ENCODE peak calls at places on chromosomes 4 and X, in seven cellular contexts. H is pons; R is ecto neural progenitor cell; F is Ammon's horn; Q is NCI-H82; V is effector memory CD4-positive, alpha-beta T cell; O is foreskin fibroblast. K is an unnamed sample.
A peak's percentile ranks its signal among the peaks of the same experiment; 100 is the strongest.

GRCh38 chr4:86977621-86978184 is 42.9 kb downstream of the AFF1 start:
- DNase-seq in H (no peak), R (no peak), F (peak; percentile 51), Q (no peak), V (no peak), O (peak; percentile 80), K (no peak)

GRCh38 chrX:148380614-148381561 is 119.5 kb upstream of the AFF2 start:
- DNase-seq in H (peak; percentile 28), R (no peak), F (no peak), Q (no peak), V (no peak), O (no peak), K (no peak)

GRCh38 chrX:152072236-152072635 is 66.1 kb downstream of the MAGEA10 start:
- DNase-seq in H (no peak), R (no peak), F (no peak), Q (no peak), V (no peak), O (peak; percentile 7), K (no peak)

GRCh38 chr4:138572007-138572406 is 329.9 kb upstream of the SLC7A11 start:
- DNase-seq in H (no peak), R (no peak), F (no peak), Q (no peak), V (no peak), O (no peak), K (no peak)

GRCh38 chr4:80072607-80073361 is at the start of gene ANTXR2:
- DNase-seq in H (peak; percentile 40), R (peak; percentile 91), F (peak; percentile 75), Q (peak; percentile 82), V (peak; percentile 56), O (peak; percentile 98), K (peak; percentile 36)

GRCh38 chrX:50103866-50104566 is 96.8 kb downstream of the AKAP4 start:
- DNase-seq in H (no peak), R (no peak), F (no peak), Q (peak; percentile 41), V (no peak), O (no peak), K (no peak)

GRCh38 chr4:150211016-150211415 is 132.8 kb downstream of the DCLK2 start:
- DNase-seq in H (peak; percentile 31), R (no peak), F (peak; percentile 68), Q (no peak), V (no peak), O (no peak), K (no peak)

GRCh38 chrX:123267220-123267619 is 83.1 kb downstream of the GRIA3 start:
- DNase-seq in H (no peak), R (no peak), F (no peak), Q (no peak), V (no peak), O (peak; percentile 9), K (no peak)